ENCODE peak calls at places on chromosomes 1 and 21, in six cellular contexts. Z is HCT116, P is H1, S is K562, J is HepG2, K is GM12878. L is an unnamed sample.

GRCh38 chr1:94298861-94299260 is 61.5 kb upstream of the ARHGAP29 start:
- DNase-seq in P (no peak), S (no peak), Z (no peak), J (peak; percentile 65), K (no peak), L (no peak)

GRCh38 chr21:39048574-39048973 is 134.7 kb downstream of the PSMG1 start:
- DNase-seq in Z (no peak), J (no peak), P (no peak), S (no peak), K (no peak), L (no peak)

GRCh38 chr1:92536593-92537332 is 50.0 kb upstream of the GFI1 start:
- DNase-seq in J (peak; percentile 94), Z (no peak), S (no peak), K (peak; percentile 82), P (no peak), L (no peak)

GRCh38 chr21:42652527-42653491 is 612 bp upstream of the PDE9A start:
- DNase-seq in S (peak; percentile 63), Z (no peak), K (no peak), P (no peak), J (peak; percentile 58), L (peak; percentile 66)

GRCh38 chr1:85490270-85490669 is 25.3 kb upstream of the DDAH1 start:
- DNase-seq in J (peak; percentile 20), K (no peak), Z (no peak), S (no peak), P (no peak), L (no peak)

GRCh38 chr21:38756746-38757145 is 49.0 kb upstream of the ETS2 start:
- DNase-seq in Z (no peak), K (no peak), J (no peak), P (no peak), S (no peak), L (no peak)

GRCh38 chr1:116738673-116739370 is 15.4 kb upstream of the CD2 start:
- DNase-seq in J (no peak), P (no peak), S (no peak), Z (no peak), K (peak; percentile 91), L (no peak)

GRCh38 chr1:156246241-156246761 is 1.6 kb downstream of the PAQR6 start:
- DNase-seq in K (no peak), S (peak; percentile 29), J (no peak), Z (no peak), P (no peak), L (no peak)

GRCh38 chr1:85448358-85448757 is 16.6 kb downstream of the DDAH1 start:
- DNase-seq in Z (no peak), P (no peak), J (no peak), K (no peak), S (no peak), L (no peak)

GRCh38 chr1:244388961-244389360 is 62.7 kb downstream of the ADSS2 start:
- DNase-seq in J (no peak), Z (no peak), K (no peak), S (no peak), P (no peak), L (no peak)

GRCh38 chr1:225762444-225762843 is 15.2 kb upstream of the SRP9 start:
- DNase-seq in P (no peak), Z (no peak), J (peak; percentile 76), K (no peak), S (peak; percentile 17), L (no peak)

GRCh38 chr21:44930543-44930981 is 9.3 kb upstream of the SLX9 start:
- DNase-seq in S (no peak), P (no peak), J (no peak), Z (no peak), K (no peak), L (no peak)

GRCh38 chr21:39037807-39038405 is 145.3 kb downstream of the PSMG1 start:
- DNase-seq in P (no peak), K (no peak), S (peak; percentile 45), J (no peak), Z (no peak), L (peak; percentile 78)

GRCh38 chr1:56098956-56099355 is 480.4 kb downstream of the PLPP3 start:
- DNase-seq in S (no peak), J (no peak), Z (no peak), K (no peak), P (no peak), L (no peak)

GRCh38 chr1:34682452-34683223 is 72.2 kb upstream of the GJB5 start:
- DNase-seq in K (no peak), P (no peak), Z (no peak), J (no peak), S (no peak), L (no peak)

GRCh38 chr1:43994794-43995790 is 3.7 kb downstream of the CCDC24 start:
- DNase-seq in Z (no peak), J (peak; percentile 40), P (peak; percentile 39), K (no peak), S (peak; percentile 89), L (peak; percentile 74)

GRCh38 chr1:184366992-184367391 is 19.8 kb upstream of the C1orf21 start:
- DNase-seq in S (no peak), Z (no peak), P (no peak), K (no peak), J (no peak), L (no peak)

GRCh38 chr1:111496398-111496797 is 7.0 kb downstream of the ADORA3 start:
- DNase-seq in K (no peak), P (no peak), J (no peak), S (no peak), Z (no peak), L (no peak)

GRCh38 chr1:111503585-111504060 is at the start of the genes ADORA3 and TMIGD3:
- DNase-seq in S (no peak), K (no peak), J (no peak), P (no peak), Z (no peak), L (no peak)

GRCh38 chr1:111504097-111504496 is 664 bp upstream of the ADORA3 start:
- DNase-seq in P (no peak), K (no peak), Z (no peak), S (no peak), J (no peak), L (no peak)

GRCh38 chr1:111497592-111497991 is 5.8 kb downstream of the ADORA3 start:
- DNase-seq in S (no peak), K (no peak), J (no peak), P (no peak), Z (no peak), L (no peak)

DNA sequence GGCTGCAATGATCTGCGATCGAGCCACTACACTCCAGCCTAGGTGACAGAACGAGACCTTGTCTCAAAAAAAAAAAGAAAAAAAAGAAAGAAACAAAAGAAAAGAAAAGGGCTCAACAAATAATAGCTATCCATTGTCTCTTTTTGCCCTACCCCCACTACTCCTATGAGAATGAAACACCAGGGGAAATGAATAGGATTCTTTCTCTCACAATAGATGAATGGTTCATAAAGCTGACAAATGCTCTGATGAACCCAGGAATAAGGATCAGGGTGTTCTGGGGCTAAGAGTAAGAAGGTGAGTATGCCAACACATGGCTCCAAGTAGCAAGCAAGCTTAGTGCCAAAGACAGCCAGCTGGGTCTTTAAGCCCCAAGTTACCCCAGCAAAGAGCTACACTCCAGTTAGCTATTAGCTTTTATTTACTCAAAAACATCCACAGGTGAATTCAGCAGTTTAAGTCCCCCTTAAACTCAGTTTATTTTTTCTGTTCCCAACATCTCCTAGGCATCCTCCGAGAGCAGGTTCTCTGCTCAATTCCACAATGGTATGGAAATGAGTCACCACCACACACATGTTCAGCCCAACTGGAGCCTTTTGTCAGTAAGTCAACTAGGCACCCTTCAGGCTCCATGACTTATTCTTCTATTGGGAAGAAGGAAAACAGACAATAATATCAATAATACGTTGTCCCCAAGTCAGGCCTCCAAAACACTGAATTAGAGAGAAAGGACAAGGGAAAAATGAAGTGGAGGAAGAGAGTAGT is 4.2 kb downstream of the ADORA3 start:
- DNase-seq in Z (no peak), J (no peak), P (no peak), S (no peak), K (no peak), L (no peak)
- TF ChIP-seq ATF3 in Z (no peak), J (no peak), P (no peak), S (no peak), K (no peak), L (no peak)

DNA sequence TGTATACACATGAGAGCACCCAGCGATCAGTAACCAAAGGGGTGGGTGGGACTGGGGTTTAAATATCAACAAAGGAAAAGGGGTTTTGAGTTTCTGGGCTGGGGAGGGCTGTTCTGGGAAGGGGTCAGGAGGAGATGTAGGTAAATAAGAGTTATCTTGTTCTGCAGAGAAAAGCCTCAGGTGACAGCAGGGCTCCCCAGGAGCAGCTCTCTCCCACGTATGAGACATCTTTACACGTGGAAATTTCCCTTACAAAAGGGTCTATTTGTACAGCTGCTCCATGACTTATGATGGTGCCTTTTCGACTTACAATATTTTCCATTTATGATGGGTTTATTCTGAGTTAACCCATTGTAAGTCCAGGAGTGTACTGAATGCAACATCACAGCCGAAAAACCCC is 16.3 kb upstream of the PADI2 start:
- DNase-seq in P (no peak), Z (no peak), S (no peak), J (no peak), K (no peak), L (no peak)
- TF ChIP-seq ATF3 in P (no peak), Z (no peak), S (no peak), J (no peak), K (no peak), L (no peak)

GRCh38 chr1:197797010-197797409 is 21.7 kb upstream of the DENND1B start:
- DNase-seq in K (no peak), S (no peak), P (no peak), J (no peak), Z (no peak), L (no peak)

GRCh38 chr1:197799271-197799670 is 24.0 kb upstream of the DENND1B start:
- DNase-seq in Z (no peak), P (no peak), K (no peak), S (no peak), J (no peak), L (no peak)

GRCh38 chr1:197801111-197801482 is 25.8 kb upstream of the DENND1B start:
- DNase-seq in Z (no peak), P (no peak), K (no peak), S (no peak), J (no peak), L (no peak)

GRCh38 chr1:197800379-197801110 is 25.3 kb upstream of the DENND1B start:
- DNase-seq in J (no peak), K (no peak), P (no peak), S (no peak), Z (no peak), L (no peak)

DNA sequence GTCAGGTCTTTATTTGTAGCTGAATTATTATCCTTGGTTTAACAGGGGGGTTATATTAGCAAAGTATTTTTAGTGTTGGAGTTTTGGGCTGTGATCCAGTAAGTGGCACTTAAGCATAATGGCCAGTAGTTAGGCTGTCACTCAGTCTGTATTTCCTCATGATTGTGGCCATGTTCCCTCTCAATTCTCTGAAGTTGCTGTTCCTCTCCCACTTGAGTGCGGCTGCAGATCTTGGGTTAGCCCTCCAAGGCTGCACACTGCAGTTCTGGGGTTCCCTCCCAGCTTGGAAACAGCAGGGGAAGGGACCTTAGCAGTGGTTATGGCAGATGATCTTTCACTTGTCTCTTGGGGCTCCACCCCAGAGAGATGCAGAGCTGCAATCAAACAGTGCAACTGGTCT is 23.2 kb upstream of the DENND1B start:
- DNase-seq in K (no peak), S (no peak), P (no peak), Z (no peak), J (no peak), L (no peak)
- TF ChIP-seq ATF3 in K (no peak), S (no peak), P (no peak), Z (no peak), J (no peak), L (no peak)

DNA sequence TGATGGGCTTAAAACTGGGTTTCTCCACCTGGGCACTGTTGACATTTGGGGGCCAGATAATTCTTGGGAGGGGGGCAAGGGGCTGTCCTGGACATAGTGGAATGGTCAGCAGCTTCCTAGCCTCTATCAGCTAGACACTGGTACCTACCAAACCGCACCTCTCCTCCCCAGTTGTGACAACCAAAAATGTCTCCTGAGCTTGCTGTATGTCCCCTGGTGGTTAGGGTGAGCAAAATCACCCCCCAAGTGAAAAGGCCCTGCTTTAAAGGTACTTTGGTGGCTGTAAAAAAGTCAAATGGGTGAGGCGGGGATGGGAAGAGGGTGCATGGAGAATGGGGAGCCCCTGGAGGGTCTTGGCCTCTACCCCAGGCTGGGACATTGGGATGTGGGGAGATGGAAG is 182.0 kb downstream of the IGSF21 start:
- DNase-seq in S (no peak), P (no peak), J (no peak), Z (no peak), K (no peak), L (no peak)
- TF ChIP-seq ATF3 in S (no peak), P (no peak), J (no peak), Z (no peak), K (no peak), L (no peak)